ENCODE peak calls at places on chromosomes 13 and 19, in eight cellular contexts. T, R, L, V, U, K, M and D are unnamed samples.

GRCh38 chr13:23741879-23742510 is 147.2 kb downstream of the MIPEP start:
- DNase-seq in T (no peak), R (peak), L (no peak), V (no peak), U (peak), K (no peak), M (no peak), D (no peak)

GRCh38 chr13:64510698-64511097 is 2719.4 kb downstream of the PCDH9 start:
- DNase-seq in T (no peak), R (no peak), L (no peak), V (no peak), U (no peak), K (no peak), M (no peak), D (no peak)

GRCh38 chr19:58020985-58021384 is 12.8 kb upstream of the ZSCAN1 start:
- DNase-seq in T (no peak), R (no peak), L (no peak), V (no peak), U (no peak), K (no peak), M (no peak), D (no peak)

GRCh38 chr13:99008577-99008976 is 30.7 kb upstream of the DOCK9 start:
- DNase-seq in T (no peak), R (no peak), L (no peak), V (no peak), U (no peak), K (no peak), M (no peak), D (no peak)

GRCh38 chr13:100088648-100089601 is at the start of gene PCCA:
- DNase-seq in T (peak), R (peak), L (peak), V (peak), U (peak), K (peak), M (peak), D (peak)

GRCh38 chr13:113964251-113964995 is 9.5 kb downstream of the C13orf46 start:
- DNase-seq in T (no peak), R (no peak), L (no peak), V (no peak), U (no peak), K (no peak), M (no peak), D (no peak)

GRCh38 chr19:8373867-8374813 is 10.2 kb downstream of the ANGPTL4 start:
- DNase-seq in T (peak), R (no peak), L (peak), V (no peak), U (no peak), K (no peak), M (peak), D (no peak)

GRCh38 chr19:1354496-1355257 is 29.0 kb upstream of the NDUFS7 start:
- DNase-seq in T (peak), R (peak), L (peak), V (peak), U (peak), K (peak), M (peak), D (peak)

GRCh38 chr13:66530158-66530557 is 700.0 kb downstream of the PCDH9 start:
- DNase-seq in T (no peak), R (no peak), L (no peak), V (no peak), U (no peak), K (no peak), M (no peak), D (no peak)

GRCh38 chr19:40612831-40613668 is 11.9 kb downstream of the LTBP4 start:
- DNase-seq in T (peak), R (no peak), L (peak), V (no peak), U (peak), K (no peak), M (peak), D (peak)

GRCh38 chr13:59413121-59413520 is 750.6 kb downstream of the DIAPH3 start:
- DNase-seq in T (no peak), R (no peak), L (no peak), V (no peak), U (no peak), K (no peak), M (no peak), D (peak)

GRCh38 chr13:32045963-32046785 is 14.6 kb downstream of the FRY start:
- DNase-seq in T (no peak), R (no peak), L (no peak), V (no peak), U (no peak), K (no peak), M (no peak), D (peak)

GRCh38 chr13:64078480-64078936 is 2662.9 kb upstream of the PCDH20 start:
- DNase-seq in T (no peak), R (no peak), L (no peak), V (no peak), U (no peak), K (no peak), M (no peak), D (no peak)

GRCh38 chr13:101305981-101306411 is 110.3 kb downstream of the NALCN start:
- DNase-seq in T (no peak), R (no peak), L (no peak), V (no peak), U (no peak), K (no peak), M (no peak), D (no peak)

GRCh38 chr13:58343081-58343480 is 711.5 kb downstream of the PCDH17 start:
- DNase-seq in T (no peak), R (no peak), L (no peak), V (no peak), U (no peak), K (no peak), M (no peak), D (no peak)

GRCh38 chr13:40585911-40586471 is 80.5 kb downstream of the FOXO1 start:
- DNase-seq in T (no peak), R (peak), L (no peak), V (no peak), U (no peak), K (no peak), M (no peak), D (no peak)

GRCh38 chr19:40721936-40722661 is 5.2 kb downstream of the ITPKC start:
- DNase-seq in T (no peak), R (peak), L (no peak), V (no peak), U (no peak), K (no peak), M (no peak), D (no peak)

GRCh38 chr19:33771308-33772101 is 25.2 kb upstream of the KCTD15 start:
- DNase-seq in T (peak), R (peak), L (peak), V (peak), U (peak), K (no peak), M (peak), D (peak)

GRCh38 chr13:94033098-94033497 is 446.4 kb downstream of the DCT start:
- DNase-seq in T (no peak), R (no peak), L (no peak), V (no peak), U (no peak), K (no peak), M (no peak), D (no peak)

GRCh38 chr13:40230833-40231266 is 435.6 kb downstream of the FOXO1 start:
- DNase-seq in T (no peak), R (peak), L (no peak), V (no peak), U (no peak), K (no peak), M (no peak), D (peak)

GRCh38 chr19:54616840-54617560 is 13.3 kb upstream of the LILRB1 start:
- DNase-seq in T (no peak), R (no peak), L (no peak), V (no peak), U (no peak), K (no peak), M (no peak), D (no peak)

GRCh38 chr19:54928299-54928698 is 19.0 kb downstream of the NLRP7 start:
- DNase-seq in T (no peak), R (no peak), L (no peak), V (no peak), U (no peak), K (no peak), M (no peak), D (no peak)

GRCh38 chr19:30596268-30596667 is 224.1 kb downstream of the ZNF536 start:
- DNase-seq in T (no peak), R (no peak), L (no peak), V (no peak), U (no peak), K (no peak), M (no peak), D (no peak)

GRCh38 chr13:113922412-113923118 is 51.3 kb downstream of the C13orf46 start:
- DNase-seq in T (peak), R (no peak), L (peak), V (no peak), U (peak), K (no peak), M (peak), D (no peak)

GRCh38 chr13:93446256-93446655 is 219.6 kb downstream of the GPC6 start:
- DNase-seq in T (no peak), R (no peak), L (no peak), V (no peak), U (no peak), K (no peak), M (no peak), D (no peak)

GRCh38 chr13:41588899-41589298 is 131.5 kb downstream of the RGCC start:
- DNase-seq in T (no peak), R (peak), L (no peak), V (no peak), U (no peak), K (no peak), M (no peak), D (peak)

GRCh38 chr13:100646030-100646673 is 28.4 kb downstream of the TMTC4 start:
- DNase-seq in T (no peak), R (peak), L (peak), V (no peak), U (no peak), K (no peak), M (no peak), D (peak)

GRCh38 chr13:52158629-52159158 is 703 bp downstream of the NEK3 start:
- DNase-seq in T (peak), R (peak), L (no peak), V (peak), U (no peak), K (no peak), M (peak), D (peak)

GRCh38 chr13:24307211-24308067 is 1.9 kb upstream of the C1QTNF9 start:
- DNase-seq in T (no peak), R (peak), L (peak), V (peak), U (peak), K (no peak), M (no peak), D (no peak)

GRCh38 chr19:44212865-44213346 is 574 bp downstream of the ZNF227 start:
- DNase-seq in T (no peak), R (peak), L (no peak), V (no peak), U (no peak), K (no peak), M (no peak), D (peak)

GRCh38 chr13:27200413-27201066 is 28.9 kb upstream of the USP12 start:
- DNase-seq in T (no peak), R (peak), L (no peak), V (no peak), U (no peak), K (no peak), M (no peak), D (no peak)

GRCh38 chr13:51801631-51802099 is 2.3 kb downstream of the DHRS12 start:
- DNase-seq in T (peak), R (peak), L (peak), V (peak), U (no peak), K (no peak), M (no peak), D (no peak)

DNA sequence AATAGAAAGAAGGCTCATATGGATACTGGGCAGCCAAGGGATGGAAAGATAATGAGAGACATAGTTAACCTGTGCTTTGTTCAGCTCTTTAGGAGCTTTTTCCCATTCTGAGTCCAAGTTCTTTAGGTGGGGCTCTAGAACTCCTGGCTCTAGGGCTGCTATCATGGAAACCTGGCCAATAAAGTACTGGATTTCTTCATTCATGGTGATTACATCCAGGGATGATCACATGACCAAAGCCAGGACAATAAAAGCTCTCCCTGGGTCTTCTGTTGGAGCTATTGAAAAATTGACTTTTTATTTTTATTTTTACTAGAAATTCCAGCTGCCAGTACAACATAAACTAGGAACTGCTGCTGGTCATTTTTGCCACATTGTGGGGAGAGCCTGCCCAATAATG is 224.8 kb upstream of the STARD13 start:
- DNase-seq in T (no peak), R (no peak), L (no peak), V (no peak), U (no peak), K (no peak), M (no peak), D (no peak)
- H3K27ac ChIP-seq in T (peak), R (no peak), L (peak), V (peak), U (no peak), K (peak), M (no peak), D (no peak)

GRCh38 chr19:47039239-47039874 is 9.1 kb downstream of the TMEM160 start:
- DNase-seq in T (no peak), R (no peak), L (no peak), V (no peak), U (no peak), K (no peak), M (no peak), D (no peak)

GRCh38 chr19:47037766-47038165 is 10.7 kb downstream of the TMEM160 start:
- DNase-seq in T (no peak), R (no peak), L (no peak), V (no peak), U (no peak), K (no peak), M (no peak), D (no peak)

GRCh38 chr19:47035127-47035494 is 13.3 kb downstream of the TMEM160 start:
- DNase-seq in T (no peak), R (peak), L (no peak), V (no peak), U (peak), K (no peak), M (no peak), D (no peak)

GRCh38 chr19:47035495-47036232 is 12.8 kb downstream of the TMEM160 start:
- DNase-seq in T (peak), R (peak), L (peak), V (peak), U (peak), K (peak), M (peak), D (peak)

GRCh38 chr19:47036233-47036651 is 12.2 kb downstream of the TMEM160 start:
- DNase-seq in T (no peak), R (peak), L (peak), V (no peak), U (no peak), K (no peak), M (no peak), D (no peak)
- H3K27ac ChIP-seq in T (peak), R (peak), L (peak), V (peak), U (no peak), K (no peak), M (no peak), D (no peak)

GRCh38 chr19:17357724-17358123 is 19.4 kb downstream of the PLVAP start:
- DNase-seq in T (no peak), R (no peak), L (no peak), V (no peak), U (no peak), K (no peak), M (no peak), D (no peak)

GRCh38 chr19:17358395-17358794 is 18.7 kb downstream of the PLVAP start:
- DNase-seq in T (no peak), R (no peak), L (no peak), V (no peak), U (no peak), K (no peak), M (no peak), D (peak)

GRCh38 chr19:17359905-17360800 is 17.0 kb downstream of the PLVAP start:
- DNase-seq in T (no peak), R (no peak), L (no peak), V (no peak), U (no peak), K (no peak), M (no peak), D (no peak)

GRCh38 chr19:17353386-17353785 is 16.0 kb downstream of the GTPBP3 start:
- DNase-seq in T (no peak), R (no peak), L (no peak), V (no peak), U (no peak), K (no peak), M (no peak), D (no peak)

DNA sequence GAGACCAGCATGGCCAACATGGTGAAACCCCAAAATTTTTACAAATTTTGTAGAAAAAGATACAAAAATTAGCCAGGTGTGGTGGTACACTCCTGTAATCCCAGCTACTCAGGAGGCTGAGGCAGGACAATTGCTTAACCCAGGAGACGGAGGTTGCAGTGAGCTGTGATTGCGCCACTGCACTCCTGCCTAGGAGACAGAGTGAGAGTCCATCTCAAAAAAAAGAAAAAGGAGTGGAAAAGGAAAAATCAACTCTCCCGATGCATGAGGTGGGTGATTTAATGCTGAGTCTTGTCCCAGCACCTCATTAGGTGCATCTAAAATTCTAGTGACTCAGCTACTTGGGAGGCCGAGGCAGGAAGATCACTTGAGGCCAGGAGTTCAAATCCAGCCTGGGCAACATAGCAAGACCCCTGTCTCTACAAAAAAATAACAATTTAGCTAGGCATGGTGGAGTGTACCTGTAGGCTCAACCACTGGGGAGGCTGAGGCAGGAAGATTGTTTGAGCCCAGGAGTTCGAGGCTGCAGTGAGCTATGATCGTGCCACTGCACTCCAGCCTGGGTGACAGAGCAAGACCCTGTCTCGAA is 19.8 kb downstream of the GTPBP3 start:
- DNase-seq in T (no peak), R (no peak), L (no peak), V (no peak), U (no peak), K (no peak), M (no peak), D (no peak)
- H3K27ac ChIP-seq in T (no peak), R (no peak), L (peak), V (peak), U (no peak), K (no peak), M (no peak), D (no peak)

GRCh38 chr13:46617885-46618284 is 64.9 kb downstream of the LRCH1 start:
- DNase-seq in T (no peak), R (no peak), L (no peak), V (no peak), U (no peak), K (no peak), M (no peak), D (no peak)
- H3K27ac ChIP-seq in T (no peak), R (no peak), L (peak), V (no peak), U (no peak), K (no peak), M (no peak), D (no peak)

GRCh38 chr19:41866284-41866683 is 6.2 kb downstream of the RPS19 start:
- DNase-seq in T (no peak), R (no peak), L (no peak), V (no peak), U (no peak), K (no peak), M (no peak), D (no peak)

GRCh38 chr19:41870401-41870873 is 6.6 kb upstream of the CD79A start:
- DNase-seq in T (no peak), R (peak), L (no peak), V (no peak), U (no peak), K (no peak), M (no peak), D (peak)

GRCh38 chr19:41869374-41869955 is 7.6 kb upstream of the CD79A start:
- DNase-seq in T (no peak), R (no peak), L (no peak), V (no peak), U (no peak), K (no peak), M (no peak), D (no peak)

GRCh38 chr19:41868120-41868988 is 8.3 kb downstream of the RPS19 start:
- DNase-seq in T (no peak), R (no peak), L (no peak), V (peak), U (no peak), K (no peak), M (no peak), D (no peak)

GRCh38 chr19:41868989-41869300 is 8.1 kb upstream of the CD79A start:
- DNase-seq in T (no peak), R (no peak), L (no peak), V (no peak), U (no peak), K (no peak), M (no peak), D (no peak)
- H3K27ac ChIP-seq in T (no peak), R (no peak), L (peak), V (peak), U (no peak), K (no peak), M (no peak), D (no peak)

GRCh38 chr19:5969476-5969875 is 8.5 kb downstream of the RANBP3 start:
- DNase-seq in T (no peak), R (no peak), L (no peak), V (no peak), U (no peak), K (no peak), M (no peak), D (no peak)
- H3K27ac ChIP-seq in T (peak), R (no peak), L (peak), V (no peak), U (no peak), K (no peak), M (no peak), D (no peak)

GRCh38 chr13:74920361-74920760 is 561.6 kb downstream of the TBC1D4 start:
- DNase-seq in T (no peak), R (no peak), L (no peak), V (no peak), U (no peak), K (no peak), M (no peak), D (no peak)
- H3K27ac ChIP-seq in T (no peak), R (no peak), L (no peak), V (no peak), U (no peak), K (no peak), M (no peak), D (no peak)